ENCODE peak calls at places on chromosomes 13 and 19, in seven cellular contexts. L is fibroblast of mammary gland; N is epithelial cell of esophagus; R is activated CD4-positive, alpha-beta T cell treated with anti-CD3 and anti-CD28 coated beads, Interleukin-2, amount 50 U/mL, for 1 hour; K is stimulated activated CD4-positive, alpha-beta T cell treated with anti-CD3 and anti-CD28 coated beads, Interleukin-12 subunit alpha, Interleukin-12 subunit beta, amount 100 ng/mL, for 48 hours; S is GM13976; U is glutamatergic neuron. E is an unnamed sample.

GRCh38 chr19:2059422-2060201 is 8.6 kb upstream of the MKNK2 start:
- DNase-seq in L (peak; percentile 73), N (peak; percentile 53), R (no peak), K (no peak), S (no peak), U (peak; percentile 51), E (no peak)

GRCh38 chr13:98792321-98792720 is 39.8 kb upstream of the SLC15A1 start:
- DNase-seq in L (no peak), N (no peak), R (no peak), K (no peak), S (no peak), U (no peak), E (no peak)

GRCh38 chr13:85508683-85509329 is 290.4 kb downstream of the SLITRK6 start:
- DNase-seq in L (peak; percentile 11), N (peak; percentile 58), R (no peak), K (no peak), S (no peak), U (no peak), E (no peak)

GRCh38 chr19:6707011-6707657 is 13.3 kb downstream of the C3 start:
- DNase-seq in L (no peak), N (no peak), R (no peak), K (no peak), S (no peak), U (no peak), E (no peak)

GRCh38 chr19:49832556-49832955 is 14.5 kb downstream of the MED25 start:
- DNase-seq in L (no peak), N (no peak), R (no peak), K (no peak), S (no peak), U (no peak), E (no peak)

GRCh38 chr19:49145485-49146407 is 9.4 kb downstream of the HRC start:
- DNase-seq in L (peak; percentile 73), N (peak; percentile 68), R (peak; percentile 78), K (peak; percentile 75), S (peak; percentile 90), U (peak; percentile 92), E (peak; percentile 72)

GRCh38 chr13:51317262-51317661 is 22.2 kb upstream of the SERPINE3 start:
- DNase-seq in L (peak; percentile 92), N (no peak), R (no peak), K (no peak), S (no peak), U (no peak), E (no peak)

GRCh38 chr19:31332096-31332495 is 17.1 kb downstream of the TSHZ3 start:
- DNase-seq in L (no peak), N (no peak), R (no peak), K (no peak), S (no peak), U (no peak), E (no peak)

GRCh38 chr19:1027020-1027952 is 878 bp downstream of the CNN2 start:
- DNase-seq in L (no peak), N (peak; percentile 49), R (no peak), K (no peak), S (no peak), U (no peak), E (no peak)

GRCh38 chr19:54660967-54661366 is 1.8 kb upstream of the LILRB4 start:
- DNase-seq in L (no peak), N (no peak), R (no peak), K (no peak), S (peak; percentile 74), U (no peak), E (no peak)

GRCh38 chr19:43527860-43528622 is 1.0 kb upstream of the ETHE1 start:
- DNase-seq in L (peak; percentile 44), N (peak; percentile 37), R (no peak), K (no peak), S (no peak), U (no peak), E (no peak)

GRCh38 chr19:7850429-7850819 is 20.4 kb downstream of the EVI5L start:
- DNase-seq in L (no peak), N (no peak), R (no peak), K (no peak), S (no peak), U (peak; percentile 63), E (no peak)

GRCh38 chr13:103236213-103236612 is 170.0 kb upstream of the SLC10A2 start:
- DNase-seq in L (peak; percentile 45), N (peak; percentile 48), R (no peak), K (no peak), S (no peak), U (no peak), E (no peak)

GRCh38 chr19:42114412-42114811 is 17.8 kb downstream of the POU2F2 start:
- DNase-seq in L (no peak), N (no peak), R (no peak), K (no peak), S (peak; percentile 75), U (peak; percentile 86), E (no peak)

GRCh38 chr19:40806385-40807146 is 7.6 kb downstream of the EGLN2 start:
- DNase-seq in L (peak; percentile 95), N (peak; percentile 89), R (peak; percentile 76), K (peak; percentile 61), S (peak; percentile 84), U (peak; percentile 94), E (peak; percentile 76)

GRCh38 chr19:51023946-51024345 is 2.5 kb downstream of the KLK11 start:
- DNase-seq in L (no peak), N (no peak), R (no peak), K (no peak), S (no peak), U (no peak), E (no peak)

GRCh38 chr13:101572456-101572855 is 120.0 kb downstream of the ITGBL1 start:
- DNase-seq in L (peak; percentile 19), N (no peak), R (no peak), K (no peak), S (no peak), U (no peak), E (no peak)

GRCh38 chr19:11377756-11378155 is 3.3 kb downstream of the SWSAP1 start:
- DNase-seq in L (peak; percentile 65), N (peak; percentile 36), R (no peak), K (no peak), S (no peak), U (no peak), E (no peak)

GRCh38 chr19:51016798-51017683 is 2.5 kb downstream of the KLK10 start:
- DNase-seq in L (peak; percentile 36), N (peak; percentile 49), R (peak; percentile 37), K (peak; percentile 52), S (peak; percentile 85), U (peak; percentile 84), E (no peak)

GRCh38 chr13:59086147-59086546 is 1077.6 kb downstream of the DIAPH3 start:
- DNase-seq in L (peak; percentile 65), N (peak; percentile 4), R (no peak), K (no peak), S (no peak), U (no peak), E (no peak)

GRCh38 chr13:48072304-48072703 is 22.6 kb downstream of the MED4 start:
- DNase-seq in L (peak; percentile 28), N (peak; percentile 88), R (no peak), K (no peak), S (no peak), U (peak; percentile 35), E (no peak)

GRCh38 chr13:43786766-43787517 is at the start of gene ENOX1:
- DNase-seq in L (peak; percentile 73), N (peak; percentile 63), R (no peak), K (no peak), S (peak; percentile 71), U (peak; percentile 82), E (no peak)

E was measured in CD8-positive, alpha-beta memory T cell.